ENCODE peak calls at places on chromosomes 16 and 17, in five cellular contexts. C, E, D, J and Y are unnamed samples.
A peak's percentile ranks its signal among the peaks of the same experiment; 100 is the strongest.

GRCh38 chr17:28918295-28918694 is 15.4 kb upstream of the DHRS13 start:
- DNase-seq in C (no peak), E (no peak), D (no peak), J (no peak), Y (no peak)

GRCh38 chr16:22098538-22099255 is 6.4 kb downstream of the VWA3A start:
- DNase-seq in C (no peak), E (no peak), D (peak; percentile 55), J (peak; percentile 80), Y (peak; percentile 31)

GRCh38 chr16:24396350-24397271 is 140.5 kb downstream of the CACNG3 start:
- DNase-seq in C (no peak), E (no peak), D (no peak), J (no peak), Y (no peak)

GRCh38 chr17:42459256-42459982 is 741 bp downstream of the ATP6V0A1 start:
- DNase-seq in C (peak; percentile 41), E (peak; percentile 70), D (no peak), J (peak; percentile 68), Y (peak; percentile 41)

GRCh38 chr17:61700252-61700651 is 109.2 kb upstream of the NACA2 start:
- DNase-seq in C (no peak), E (no peak), D (peak; percentile 1), J (no peak), Y (no peak)

GRCh38 chr16:80973991-80974390 is 32.7 kb downstream of the CMC2 start:
- DNase-seq in C (no peak), E (no peak), D (no peak), J (no peak), Y (no peak)

GRCh38 chr17:4293572-4293971 is 29.8 kb upstream of the ANKFY1 start:
- DNase-seq in C (no peak), E (no peak), D (no peak), J (no peak), Y (no peak)

GRCh38 chr17:73643846-73644144 is 450 bp downstream of the SDK2 start:
- DNase-seq in C (no peak), E (no peak), D (no peak), J (no peak), Y (no peak)

GRCh38 chr16:49934557-49935260 is 78.8 kb upstream of the ZNF423 start:
- DNase-seq in C (no peak), E (no peak), D (no peak), J (no peak), Y (no peak)

GRCh38 chr16:71845639-71846431 is at the start of gene ATXN1L:
- DNase-seq in C (peak; percentile 92), E (peak; percentile 85), D (peak; percentile 71), J (peak; percentile 97), Y (peak; percentile 83)

GRCh38 chr16:68246121-68246520 is 948 bp downstream of the PLA2G15 start:
- DNase-seq in C (no peak), E (no peak), D (no peak), J (no peak), Y (no peak)
- H3K27ac ChIP-seq in C (peak overlapping the region; percentile 30), E (no peak overlapping the region), D (no peak overlapping the region), J (no peak overlapping the region), Y (no peak overlapping the region)

GRCh38 chr17:17215575-17215974 is 9.4 kb upstream of the PLD6 start:
- DNase-seq in C (no peak), E (no peak), D (no peak), J (no peak), Y (no peak)
- TF ChIP-seq CTCF in C (no peak), E (no peak), D (no peak), J (no peak), Y (no peak)

GRCh38 chr17:2723505-2723996 is 12.0 kb upstream of the CLUH start:
- DNase-seq in C (no peak), E (no peak), D (no peak), J (no peak), Y (no peak)
- H3K27ac ChIP-seq in C (peak overlapping the region; percentile 82), E (no peak overlapping the region), D (no peak overlapping the region), J (no peak overlapping the region), Y (no peak overlapping the region)

DNA sequence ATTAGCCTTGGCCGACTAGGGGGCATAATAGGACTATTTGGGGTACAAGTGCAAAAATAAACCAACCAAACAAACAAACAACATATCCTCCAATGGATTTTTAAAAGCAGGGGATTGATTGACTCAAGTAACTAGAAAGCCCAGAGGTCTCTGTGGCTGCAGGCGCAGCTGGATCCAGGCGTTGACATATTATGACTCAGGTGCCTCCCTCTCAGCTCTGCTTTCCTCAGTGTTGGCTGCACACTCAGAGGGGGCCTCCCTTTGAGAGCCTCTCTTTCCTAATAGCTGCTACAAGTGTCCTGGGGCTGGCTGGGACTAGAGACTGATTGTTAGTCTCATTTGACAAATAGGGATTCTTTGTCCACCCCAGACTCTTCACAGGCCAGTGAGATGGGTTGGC is 104.2 kb downstream of the AMFR start:
- DNase-seq in C (no peak), E (no peak), D (no peak), J (no peak), Y (no peak)
- TF ChIP-seq CTCF in C (no peak), E (no peak), D (no peak), J (no peak), Y (no peak)

DNA sequence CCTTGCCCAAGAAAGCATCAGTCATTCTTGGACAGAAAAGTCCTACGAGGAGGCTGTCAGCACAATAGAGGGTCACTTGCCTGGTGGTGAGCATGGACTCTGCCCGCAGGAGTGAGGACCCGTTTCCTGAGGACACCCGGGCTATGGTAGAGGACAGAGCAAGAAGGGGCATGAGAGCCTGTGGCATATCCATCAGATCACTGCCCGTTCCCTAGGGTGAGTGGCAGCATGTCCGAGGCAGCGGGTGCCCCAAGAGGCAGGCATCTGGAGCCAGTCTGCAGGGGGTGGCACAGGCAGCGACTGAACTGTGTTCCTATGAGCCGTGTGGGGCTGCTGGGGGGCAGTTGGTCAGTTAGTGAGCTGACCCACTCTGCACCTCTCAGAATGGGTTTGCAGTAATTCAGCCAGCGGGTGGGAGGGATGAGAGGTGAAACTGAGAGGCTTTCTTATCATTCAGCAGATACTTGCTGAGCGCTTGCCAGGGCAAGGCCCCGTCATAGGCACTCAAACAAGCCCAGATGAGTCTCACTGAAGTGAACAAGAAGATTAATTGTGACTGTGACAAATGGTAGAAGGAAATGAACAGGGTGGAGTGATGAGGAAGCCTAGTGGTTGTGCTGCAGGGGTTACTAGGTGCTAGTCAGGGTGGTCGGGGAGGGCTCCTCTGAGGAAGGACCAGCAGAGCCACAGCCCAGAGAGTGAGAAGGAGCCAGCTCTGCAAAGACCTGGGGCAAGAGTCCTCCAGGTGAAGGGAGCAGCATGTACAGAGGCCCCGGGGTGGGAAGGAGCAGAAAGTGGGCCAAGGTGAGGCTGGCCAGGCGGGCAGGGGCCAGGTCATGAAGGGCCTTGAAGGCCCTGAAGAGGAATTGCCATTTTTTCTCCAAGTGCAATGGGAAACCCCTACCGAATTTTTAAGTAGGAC is 87.9 kb downstream of the CLEC16A start:
- DNase-seq in C (no peak), E (no peak), D (no peak), J (no peak), Y (no peak)
- H3K27ac ChIP-seq in C (peak overlapping the region; percentile 66), E (peak overlapping the region; percentile 27), D (no peak overlapping the region), J (no peak overlapping the region), Y (no peak overlapping the region)

DNA sequence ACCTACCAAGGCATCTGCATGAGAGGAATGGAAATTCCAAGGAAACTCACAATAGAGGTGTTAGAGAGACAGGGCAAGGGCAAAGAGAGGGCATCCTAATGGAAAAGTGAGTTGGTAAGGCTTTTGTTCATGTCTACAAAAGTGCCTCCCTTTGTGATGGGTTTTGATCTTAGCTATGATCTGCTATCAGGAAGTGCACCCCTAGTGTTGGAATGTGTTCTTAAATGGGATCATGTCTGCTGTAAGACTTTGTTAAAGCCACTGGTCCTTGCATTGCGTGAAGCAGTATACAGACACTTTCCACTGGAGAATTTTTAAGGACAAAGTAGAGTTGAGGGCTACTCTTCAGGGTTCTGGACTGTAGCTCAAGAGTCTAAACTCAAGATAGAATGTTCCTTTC is 92.0 kb downstream of the MAP2K6 start:
- DNase-seq in C (no peak), E (no peak), D (no peak), J (peak; percentile 37), Y (no peak)
- TF ChIP-seq CTCF in C (peak; percentile 22), E (no peak), D (peak; percentile 2), J (peak; percentile 31), Y (peak; percentile 57)

DNA sequence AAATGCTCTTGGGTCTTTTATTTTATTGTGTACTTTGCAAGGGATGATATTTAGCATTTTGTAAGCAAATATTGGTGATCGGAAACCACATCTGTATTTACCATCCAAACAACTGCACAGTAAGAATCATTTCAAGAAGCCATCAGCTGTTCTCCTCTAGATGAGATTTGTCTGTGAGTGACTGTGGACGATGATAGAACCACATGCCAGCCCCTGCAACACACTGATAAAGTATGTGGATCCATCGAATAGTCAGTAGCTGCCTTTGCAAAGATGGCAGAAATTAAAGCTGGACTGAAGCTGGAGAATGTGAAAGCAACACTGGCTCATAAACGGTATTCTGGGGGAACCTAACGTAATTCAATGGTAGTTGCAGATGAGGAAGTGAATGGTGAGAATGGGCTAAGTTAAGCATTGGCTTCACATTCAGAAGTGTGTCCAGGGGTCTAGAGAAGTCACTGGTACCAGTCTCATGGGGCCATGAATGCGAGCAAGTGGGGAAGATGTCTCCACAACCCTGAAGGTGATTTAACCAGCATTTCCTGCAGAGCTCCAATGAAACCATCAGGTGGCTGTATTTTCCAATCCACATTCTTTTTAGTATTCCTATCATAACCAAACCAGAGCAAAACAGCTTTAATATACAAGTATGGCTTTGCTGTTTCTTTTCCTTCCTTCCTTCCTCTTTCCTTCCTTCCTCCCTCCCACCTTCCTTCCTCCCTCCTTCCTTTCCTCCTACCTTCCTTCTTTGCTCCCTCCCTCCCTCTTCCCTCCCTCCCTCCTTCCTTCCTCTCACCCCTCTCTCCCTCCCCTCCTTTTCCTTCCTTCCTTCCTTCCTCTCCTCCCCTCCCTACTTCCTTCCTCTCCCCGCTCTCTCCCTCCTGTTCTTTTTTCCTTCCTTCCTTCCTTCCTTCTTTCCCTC is 169.4 kb downstream of the ABCA8 start:
- DNase-seq in C (no peak), E (no peak), D (no peak), J (no peak), Y (no peak)
- H3K27ac ChIP-seq in C (no peak overlapping the region), E (no peak overlapping the region), D (no peak overlapping the region), J (no peak overlapping the region), Y (no peak overlapping the region)

GRCh38 chr16:17589898-17590297 is 119.1 kb upstream of the XYLT1 start:
- DNase-seq in C (no peak), E (no peak), D (no peak), J (no peak), Y (no peak)

GRCh38 chr16:17590711-17591654 is 120.2 kb upstream of the XYLT1 start:
- DNase-seq in C (no peak), E (no peak), D (no peak), J (no peak), Y (no peak)

DNA sequence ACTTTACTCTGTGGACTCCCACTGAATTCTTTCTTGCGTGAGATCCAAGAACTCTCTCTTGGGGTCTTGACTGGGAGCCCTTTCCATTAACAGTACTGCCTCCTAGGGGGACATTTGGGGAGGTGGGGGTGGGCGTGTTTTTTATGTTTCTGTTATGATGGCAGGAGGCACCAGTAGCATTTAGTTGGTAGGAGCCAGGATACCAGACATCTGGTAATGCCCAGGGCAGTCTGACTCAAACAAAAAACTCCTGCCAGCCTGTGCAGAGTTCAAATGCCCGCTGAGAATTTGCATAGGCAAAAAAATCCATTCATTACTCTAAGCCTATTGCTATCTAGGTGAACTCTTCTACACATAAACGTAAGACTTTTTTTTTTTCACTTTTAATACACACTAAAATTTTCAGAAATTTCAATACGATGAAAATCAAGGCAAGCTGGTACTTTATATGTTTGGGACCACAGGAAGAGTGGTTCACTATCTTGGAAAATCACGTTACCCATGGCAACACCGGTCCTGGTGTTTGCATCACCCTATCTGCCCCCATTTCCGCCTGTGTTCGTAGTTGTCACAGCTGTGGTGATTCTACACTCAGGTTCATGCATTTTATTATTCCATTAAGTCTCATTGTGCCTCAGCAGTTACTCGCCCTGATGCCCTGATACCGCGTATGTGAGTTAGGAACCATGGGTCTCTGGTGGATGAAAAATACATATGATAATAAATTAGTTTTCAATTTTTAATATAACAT is 121.1 kb upstream of the XYLT1 start:
- DNase-seq in C (no peak), E (no peak), D (no peak), J (no peak), Y (no peak)
- TF ChIP-seq CTCF in C (no peak), E (no peak), D (no peak), J (no peak), Y (no peak)